ENCODE peak calls at places on chromosomes 2 and 18, in nine cellular contexts. G, F, Z, D, V, W, X, Q and Y are unnamed samples.

GRCh38 chr2:14081526-14081925 is 551.0 kb upstream of the LRATD1 start:
- DNase-seq in V (no peak), F (peak; percentile 4), D (no peak), X (no peak), W (no peak), G (no peak), Z (no peak), Q (no peak), Y (no peak)

GRCh38 chr2:112021781-112022231 is 33.3 kb upstream of the TMEM87B start:
- DNase-seq in X (no peak), G (no peak), D (no peak), V (peak; percentile 64), Z (no peak), W (no peak), F (peak; percentile 28), Q (no peak), Y (no peak)

GRCh38 chr18:51153659-51154371 is 43.7 kb downstream of the MEX3C start:
- DNase-seq in F (no peak), V (no peak), X (no peak), Q (peak; percentile 24), D (no peak), G (peak; percentile 76), Z (no peak), W (peak; percentile 75), Y (peak; percentile 92)

GRCh38 chr2:119475225-119475856 is 43.7 kb downstream of the TMEM37 start:
- DNase-seq in D (peak; percentile 57), W (no peak), V (no peak), X (peak; percentile 79), Q (no peak), F (no peak), G (no peak), Z (no peak), Y (peak; percentile 47)

GRCh38 chr18:63319383-63320040 is at the start of gene BCL2:
- DNase-seq in D (peak; percentile 52), Z (peak; percentile 39), F (peak; percentile 45), Q (no peak), V (peak; percentile 50), G (peak; percentile 72), W (no peak), X (peak; percentile 71), Y (peak; percentile 46)

GRCh38 chr2:70467831-70468810 is 85.5 kb downstream of the TGFA start:
- DNase-seq in V (no peak), F (no peak), Q (no peak), W (no peak), G (no peak), Z (no peak), X (no peak), D (no peak), Y (peak; percentile 19)

GRCh38 chr2:207274541-207274940 is 108.8 kb upstream of the KLF7 start:
- DNase-seq in X (no peak), D (no peak), W (no peak), Q (no peak), Z (no peak), F (no peak), G (no peak), V (no peak), Y (no peak)

GRCh38 chr2:236286866-236287545 is 22.8 kb upstream of the ASB18 start:
- DNase-seq in Z (no peak), Q (no peak), G (no peak), W (no peak), F (no peak), V (peak; percentile 1), X (peak; percentile 37), D (no peak), Y (peak; percentile 49)

GRCh38 chr18:80112623-80113248 is 3.7 kb downstream of the ADNP2 start:
- DNase-seq in Z (no peak), F (no peak), W (no peak), Q (no peak), V (peak; percentile 47), D (no peak), X (no peak), G (no peak), Y (no peak)

GRCh38 chr18:80120932-80121331 is 11.9 kb downstream of the ADNP2 start:
- DNase-seq in F (no peak), G (no peak), W (no peak), D (no peak), V (no peak), X (no peak), Z (no peak), Q (no peak), Y (no peak)

GRCh38 chr18:80119111-80119510 is 10.0 kb downstream of the ADNP2 start:
- DNase-seq in G (no peak), W (no peak), Q (no peak), Z (no peak), F (no peak), X (peak; percentile 69), V (no peak), D (no peak), Y (no peak)

GRCh38 chr18:80109676-80110078 is 615 bp downstream of the ADNP2 start:
- DNase-seq in W (peak; percentile 91), Z (peak; percentile 28), V (peak; percentile 68), Q (no peak), D (peak; percentile 53), X (peak; percentile 86), G (no peak), F (peak; percentile 39), Y (peak; percentile 35)

GRCh38 chr18:80115035-80115434 is 6.0 kb downstream of the ADNP2 start:
- DNase-seq in G (no peak), F (no peak), W (no peak), X (no peak), Z (no peak), V (no peak), Q (no peak), D (no peak), Y (no peak)
- H3K4me1 ChIP-seq in G (peaks cover 19% of the 10 kb centered on the region), F (no peaks in the 10 kb centered on the region), W (peaks cover 15% of the 10 kb centered on the region), X (peaks cover 4% of the 10 kb centered on the region), Z (peaks cover 22% of the 10 kb centered on the region), V (peaks cover 8% of the 10 kb centered on the region), Q (peaks cover 4% of the 10 kb centered on the region), D (peaks cover 11% of the 10 kb centered on the region), Y (peaks cover 3% of the 10 kb centered on the region)

DNA sequence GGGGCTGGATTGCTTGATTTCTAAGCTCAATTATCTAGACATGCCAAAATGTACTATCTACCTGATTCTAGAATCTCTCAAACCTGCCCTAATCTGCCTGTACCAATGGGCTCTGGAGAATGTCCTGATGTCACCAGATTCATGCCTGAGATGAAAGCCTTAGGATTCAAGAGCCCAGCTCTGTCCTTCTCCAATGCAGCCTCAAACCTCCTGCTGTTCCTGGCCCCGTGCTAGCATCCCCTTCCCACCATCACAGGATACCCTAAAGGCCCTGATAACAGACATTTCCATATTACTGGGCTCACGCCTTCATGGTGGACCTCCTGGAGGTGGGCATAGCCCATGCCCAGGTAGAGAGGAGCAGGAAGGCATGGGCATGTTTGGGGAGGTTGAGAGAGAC is 206.7 kb downstream of the ARL4C start:
- DNase-seq in Z (no peak), V (no peak), X (no peak), Q (no peak), D (no peak), W (no peak), F (no peak), G (no peak), Y (no peak)
- H3K4me1 ChIP-seq in Z (peaks cover 14% of the 10 kb centered on the region), V (peaks cover 33% of the 10 kb centered on the region), X (peaks cover 7% of the 10 kb centered on the region), Q (no peaks in the 10 kb centered on the region), D (no peaks in the 10 kb centered on the region), W (peaks cover 21% of the 10 kb centered on the region), F (peaks cover 6% of the 10 kb centered on the region), G (peaks cover 93% of the 10 kb centered on the region), Y (peaks cover 20% of the 10 kb centered on the region)

GRCh38 chr2:9230881-9231280 is 24.3 kb downstream of the ASAP2 start:
- DNase-seq in G (no peak), V (no peak), Q (no peak), Z (no peak), W (peak; percentile 25), F (no peak), D (no peak), X (no peak), Y (no peak)

GRCh38 chr2:9228088-9228751 is 21.6 kb downstream of the ASAP2 start:
- DNase-seq in F (peak; percentile 63), Z (no peak), G (no peak), D (no peak), V (peak; percentile 60), X (no peak), W (no peak), Q (no peak), Y (no peak)

GRCh38 chr2:9230051-9230802 is 23.6 kb downstream of the ASAP2 start:
- DNase-seq in D (peak; percentile 45), V (peak; percentile 90), G (no peak), X (no peak), Q (no peak), F (peak; percentile 67), W (peak; percentile 69), Z (peak; percentile 24), Y (no peak)

GRCh38 chr2:9229470-9229820 is 22.8 kb downstream of the ASAP2 start:
- DNase-seq in F (no peak), D (no peak), G (no peak), W (no peak), Q (no peak), X (no peak), Z (no peak), V (no peak), Y (no peak)

GRCh38 chr2:9228781-9229469 is 22.3 kb downstream of the ASAP2 start:
- DNase-seq in V (no peak), G (no peak), Q (no peak), F (no peak), D (no peak), Z (no peak), X (no peak), W (peak; percentile 39), Y (no peak)
- H3K4me1 ChIP-seq in V (peaks cover 29% of the 10 kb centered on the region), G (no peaks in the 10 kb centered on the region), Q (peaks cover 54% of the 10 kb centered on the region), F (peaks cover 26% of the 10 kb centered on the region), D (peaks cover 66% of the 10 kb centered on the region), Z (peaks cover 21% of the 10 kb centered on the region), X (no peaks in the 10 kb centered on the region), W (peaks cover 76% of the 10 kb centered on the region), Y (peaks cover 14% of the 10 kb centered on the region)

GRCh38 chr18:48138211-48138610 is 207.8 kb upstream of the SMAD2 start:
- DNase-seq in G (no peak), Q (no peak), V (no peak), W (no peak), D (no peak), Z (no peak), X (peak; percentile 56), F (no peak), Y (no peak)

GRCh38 chr18:48139427-48140347 is 209.2 kb upstream of the SMAD2 start:
- DNase-seq in Q (no peak), F (no peak), W (peak; percentile 81), D (peak; percentile 64), V (no peak), G (no peak), Z (peak; percentile 85), X (no peak), Y (no peak)

GRCh38 chr18:48140738-48141137 is 210.3 kb upstream of the SMAD2 start:
- DNase-seq in V (no peak), F (no peak), W (no peak), Z (no peak), G (no peak), Q (no peak), X (no peak), D (no peak), Y (no peak)

GRCh38 chr18:48137354-48138208 is 207.1 kb upstream of the SMAD2 start:
- DNase-seq in Q (no peak), Z (no peak), F (no peak), W (no peak), V (no peak), D (no peak), X (no peak), G (peak; percentile 42), Y (no peak)

DNA sequence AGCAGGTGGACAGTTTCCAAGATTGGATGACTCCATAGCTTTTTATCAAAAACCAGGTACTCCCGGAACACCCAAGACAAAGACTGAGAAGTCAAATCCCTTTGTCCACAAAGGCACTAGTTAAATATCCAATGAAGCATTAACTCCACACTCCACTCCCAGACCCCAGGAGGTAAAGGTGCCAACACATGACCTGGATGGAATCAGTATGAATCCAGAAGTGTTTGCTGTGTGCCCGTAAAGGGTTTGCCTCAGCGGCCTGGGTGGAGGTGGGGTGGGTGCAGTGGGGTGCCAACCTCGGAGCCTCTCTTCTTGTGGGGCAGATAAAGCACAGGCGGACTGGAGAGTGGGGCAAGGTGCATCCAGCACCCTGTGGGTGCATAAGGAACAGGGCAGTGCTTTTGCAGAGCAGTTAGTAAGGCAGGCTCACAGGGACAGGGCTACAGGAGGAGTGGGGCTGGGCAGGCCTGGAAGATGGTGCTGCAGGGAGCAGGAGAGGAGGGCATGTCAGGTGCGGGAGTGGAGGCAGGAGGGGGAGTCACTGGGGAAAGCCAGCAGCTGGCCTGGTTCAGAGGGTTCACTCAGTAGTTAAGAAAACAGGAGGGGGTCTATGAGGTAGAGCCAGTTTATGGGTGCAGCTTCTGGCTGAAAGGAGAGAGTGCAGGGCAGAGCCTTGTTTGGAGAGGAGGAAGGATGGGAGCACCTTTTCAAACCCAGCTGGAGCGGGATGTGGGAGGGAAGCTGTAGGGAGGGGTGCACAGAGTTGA is 208.4 kb upstream of the SMAD2 start:
- DNase-seq in V (no peak), F (no peak), D (no peak), Z (peak; percentile 10), G (no peak), X (no peak), W (no peak), Q (no peak), Y (no peak)
- H3K4me1 ChIP-seq in V (peaks cover 20% of the 10 kb centered on the region), F (no peaks in the 10 kb centered on the region), D (peaks cover 3% of the 10 kb centered on the region), Z (peaks cover 53% of the 10 kb centered on the region), G (peaks cover 62% of the 10 kb centered on the region), X (no peaks in the 10 kb centered on the region), W (peaks cover 61% of the 10 kb centered on the region), Q (peaks cover 12% of the 10 kb centered on the region), Y (no peaks in the 10 kb centered on the region)